ENCODE peak calls at places on chromosomes 16 and 17, in nine cellular contexts. O is germinal center; U is naive B cell; V is stimulated activated CD8-positive, alpha-beta memory T cell treated with anti-CD3 and anti-CD28 coated beads, Interleukin-4, amount 100 ng/mL, for 1 hour; F is HFF-Myc; G is HFFc6; Q is brain microvascular endothelial cell; Z is mesendoderm; I is esophagus muscularis mucosa. N is an unnamed sample.
A peak's percentile ranks its signal among the peaks of the same experiment; 100 is the strongest.

GRCh38 chr17:7354262-7354781 is 634 bp upstream of the TMEM95 start:
- DNase-seq in O (no peak), U (no peak), V (no peak), F (no peak), G (peak; percentile 74), Q (peak; percentile 55), Z (peak; percentile 52), I (no peak), N (no peak)

GRCh38 chr16:83802135-83802534 is 5.6 kb upstream of the HSBP1 start:
- DNase-seq in O (no peak), U (no peak), V (no peak), F (peak; percentile 56), G (peak; percentile 85), Q (peak; percentile 70), Z (peak; percentile 84), I (no peak), N (no peak)

GRCh38 chr17:43962479-43962878 is 8.7 kb upstream of the PYY start:
- DNase-seq in O (no peak), U (no peak), V (no peak), F (no peak), G (no peak), Q (no peak), Z (no peak), I (no peak), N (no peak)

GRCh38 chr17:53336281-53336680 is 486.4 kb upstream of the KIF2B start:
- DNase-seq in O (no peak), U (no peak), V (no peak), F (no peak), G (no peak), Q (peak; percentile 12), Z (no peak), I (no peak), N (no peak)

GRCh38 chr16:85164838-85165516 is 52.7 kb upstream of the CIBAR2 start:
- DNase-seq in O (no peak), U (no peak), V (no peak), F (no peak), G (no peak), Q (no peak), Z (no peak), I (no peak), N (no peak)

GRCh38 chr17:49013311-49014205 is 16.4 kb downstream of the IGF2BP1 start:
- DNase-seq in O (no peak), U (no peak), V (no peak), F (no peak), G (no peak), Q (no peak), Z (peak; percentile 94), I (peak; percentile 90), N (no peak)

GRCh38 chr16:20781697-20782096 is 17.9 kb downstream of the ACSM3 start:
- DNase-seq in O (no peak), U (no peak), V (no peak), F (no peak), G (no peak), Q (no peak), Z (no peak), I (peak; percentile 8), N (no peak)

GRCh38 chr17:56639517-56639916 is 46.0 kb downstream of the NOG start:
- DNase-seq in O (no peak), U (no peak), V (no peak), F (no peak), G (no peak), Q (no peak), Z (no peak), I (no peak), N (no peak)

GRCh38 chr17:74632597-74632996 is 9.1 kb upstream of the CD300E start:
- DNase-seq in O (no peak), U (no peak), V (no peak), F (no peak), G (no peak), Q (no peak), Z (no peak), I (no peak), N (no peak)

GRCh38 chr17:17147821-17148220 is 58.3 kb downstream of the PLD6 start:
- DNase-seq in O (no peak), U (no peak), V (no peak), F (peak; percentile 31), G (no peak), Q (no peak), Z (no peak), I (no peak), N (no peak)

N was measured in stomach.